ENCODE peak calls at places on chromosome 20, in seven cellular contexts. One of them, this sample, is unnamed. For H3K4me1, the result is how much of the 10 kb centered on the place peaks cover.

GRCh38 chr20:14824996-14825395 is 487.6 kb upstream of the FLRT3 start:
- DNase-seq in Panc1: no peak
- DNase-seq in K562: no peak
- DNase-seq in endothelial cell of umbilical vein: no peak
- DNase-seq in transverse colon: no peak
- DNase-seq in sigmoid colon: no peak
- DNase-seq in HCT116: no peak
- DNase-seq in this sample: no peak

GRCh38 chr20:24990810-24991252 is 1.7 kb downstream of the APMAP start:
- DNase-seq in Panc1: no peak
- DNase-seq in K562: no peak
- DNase-seq in endothelial cell of umbilical vein: no peak
- DNase-seq in transverse colon: no peak
- DNase-seq in sigmoid colon: peak
- DNase-seq in HCT116: no peak
- DNase-seq in this sample: peak

GRCh38 chr20:43057317-43057716 is 132.4 kb downstream of the PTPRT start:
- DNase-seq in Panc1: no peak
- DNase-seq in K562: no peak
- DNase-seq in endothelial cell of umbilical vein: no peak
- DNase-seq in transverse colon: no peak
- DNase-seq in sigmoid colon: no peak
- DNase-seq in HCT116: no peak
- DNase-seq in this sample: no peak

GRCh38 chr20:60204601-60205000 is 246.4 kb downstream of the CDH26 start:
- DNase-seq in Panc1: no peak
- DNase-seq in K562: no peak
- DNase-seq in endothelial cell of umbilical vein: no peak
- DNase-seq in transverse colon: no peak
- DNase-seq in sigmoid colon: no peak
- DNase-seq in HCT116: no peak
- DNase-seq in this sample: no peak

GRCh38 chr20:59829415-59830106 is 103.9 kb downstream of the SYCP2 start:
- DNase-seq in Panc1: no peak
- DNase-seq in K562: no peak
- DNase-seq in endothelial cell of umbilical vein: no peak
- DNase-seq in transverse colon: no peak
- DNase-seq in sigmoid colon: peak
- DNase-seq in HCT116: no peak
- DNase-seq in this sample: no peak

GRCh38 chr20:4998160-4998651 is 3.1 kb downstream of the SLC23A2 start:
- DNase-seq in Panc1: no peak
- DNase-seq in K562: no peak
- DNase-seq in endothelial cell of umbilical vein: no peak
- DNase-seq in transverse colon: no peak
- DNase-seq in sigmoid colon: no peak
- DNase-seq in HCT116: no peak
- DNase-seq in this sample: no peak

GRCh38 chr20:56967916-56968315 is 298.5 kb downstream of the BMP7 start:
- DNase-seq in Panc1: no peak
- DNase-seq in K562: no peak
- DNase-seq in endothelial cell of umbilical vein: no peak
- DNase-seq in transverse colon: no peak
- DNase-seq in sigmoid colon: no peak
- DNase-seq in HCT116: no peak
- DNase-seq in this sample: no peak

GRCh38 chr20:1998715-1999114 is 4.9 kb upstream of the PDYN start:
- DNase-seq in Panc1: no peak
- DNase-seq in K562: no peak
- DNase-seq in endothelial cell of umbilical vein: no peak
- DNase-seq in transverse colon: no peak
- DNase-seq in sigmoid colon: no peak
- DNase-seq in HCT116: no peak
- DNase-seq in this sample: no peak

GRCh38 chr20:22473293-22473692 is 111.1 kb downstream of the FOXA2 start:
- DNase-seq in Panc1: no peak
- DNase-seq in K562: no peak
- DNase-seq in endothelial cell of umbilical vein: no peak
- DNase-seq in transverse colon: no peak
- DNase-seq in sigmoid colon: no peak
- DNase-seq in HCT116: no peak
- DNase-seq in this sample: no peak

GRCh38 chr20:34175879-34176278 is 63.8 kb upstream of the EIF2S2 start:
- DNase-seq in Panc1: no peak
- DNase-seq in K562: no peak
- DNase-seq in endothelial cell of umbilical vein: no peak
- DNase-seq in transverse colon: no peak
- DNase-seq in sigmoid colon: no peak
- DNase-seq in HCT116: no peak
- DNase-seq in this sample: no peak

GRCh38 chr20:34177060-34177459 is 64.2 kb upstream of the ASIP start:
- DNase-seq in Panc1: no peak
- DNase-seq in K562: no peak
- DNase-seq in endothelial cell of umbilical vein: no peak
- DNase-seq in transverse colon: no peak
- DNase-seq in sigmoid colon: no peak
- DNase-seq in HCT116: no peak
- DNase-seq in this sample: no peak

GRCh38 chr20:34181484-34181883 is 59.7 kb upstream of the ASIP start:
- DNase-seq in Panc1: no peak
- DNase-seq in K562: no peak
- DNase-seq in endothelial cell of umbilical vein: no peak
- DNase-seq in transverse colon: no peak
- DNase-seq in sigmoid colon: no peak
- DNase-seq in HCT116: no peak
- DNase-seq in this sample: no peak

GRCh38 chr20:34179636-34180360 is 61.4 kb upstream of the ASIP start:
- DNase-seq in Panc1: no peak
- DNase-seq in K562: no peak
- DNase-seq in endothelial cell of umbilical vein: no peak
- DNase-seq in transverse colon: no peak
- DNase-seq in sigmoid colon: no peak
- DNase-seq in HCT116: no peak
- DNase-seq in this sample: no peak

GRCh38 chr20:34180460-34181108 is 60.6 kb upstream of the ASIP start:
- DNase-seq in Panc1: no peak
- DNase-seq in K562: no peak
- DNase-seq in endothelial cell of umbilical vein: no peak
- DNase-seq in transverse colon: no peak
- DNase-seq in sigmoid colon: no peak
- DNase-seq in HCT116: no peak
- DNase-seq in this sample: no peak
- TF ChIP-seq POLR2AphosphoS5 in Panc1: no peak
- TF ChIP-seq POLR2AphosphoS5 in K562: no peak
- TF ChIP-seq POLR2AphosphoS5 in endothelial cell of umbilical vein: no peak
- TF ChIP-seq POLR2AphosphoS5 in transverse colon: no peak
- TF ChIP-seq POLR2AphosphoS5 in sigmoid colon: no peak
- TF ChIP-seq POLR2AphosphoS5 in HCT116: no peak
- TF ChIP-seq POLR2AphosphoS5 in this sample: no peak

DNA sequence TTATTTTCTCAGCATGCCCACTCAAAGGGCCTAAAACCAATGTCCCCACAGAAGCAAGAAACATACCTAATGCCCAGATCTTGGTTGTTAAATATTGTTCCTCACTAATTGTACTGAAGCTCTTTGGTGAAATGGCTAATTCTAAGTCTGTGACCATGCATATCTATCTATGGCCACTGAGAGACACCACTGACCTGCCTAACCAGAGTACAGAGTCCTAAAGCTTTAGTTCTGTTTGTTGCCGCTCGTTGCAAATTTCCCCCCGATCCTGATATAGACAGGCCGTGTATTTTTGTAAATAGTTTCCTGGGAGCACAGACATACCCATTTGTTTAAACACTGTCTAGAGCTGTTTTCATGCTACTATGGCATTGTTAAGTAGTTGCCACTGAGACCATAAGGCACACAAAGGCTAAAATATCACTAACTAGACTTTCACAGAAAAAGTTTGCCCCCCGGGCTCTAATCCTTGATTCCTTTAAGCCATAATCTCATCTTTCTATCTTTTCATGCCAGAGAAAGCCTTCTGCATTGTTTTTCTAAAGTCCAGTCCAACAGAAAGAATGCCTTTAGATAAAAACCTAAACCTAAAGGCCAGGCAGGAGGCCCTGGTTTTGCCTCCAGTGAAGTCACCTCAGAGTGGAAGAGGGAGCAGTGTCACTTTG is 48.7 kb downstream of the DNAAF9 start:
- DNase-seq in Panc1: no peak
- DNase-seq in K562: no peak
- DNase-seq in endothelial cell of umbilical vein: no peak
- DNase-seq in transverse colon: no peak
- DNase-seq in sigmoid colon: no peak
- DNase-seq in HCT116: no peak
- DNase-seq in this sample: no peak
- TF ChIP-seq CTCF in Panc1: peak
- TF ChIP-seq CTCF in K562: no peak
- TF ChIP-seq CTCF in endothelial cell of umbilical vein: no peak
- TF ChIP-seq CTCF in transverse colon: no peak
- TF ChIP-seq CTCF in sigmoid colon: no peak
- TF ChIP-seq CTCF in HCT116: no peak
- TF ChIP-seq CTCF in this sample: no peak

DNA sequence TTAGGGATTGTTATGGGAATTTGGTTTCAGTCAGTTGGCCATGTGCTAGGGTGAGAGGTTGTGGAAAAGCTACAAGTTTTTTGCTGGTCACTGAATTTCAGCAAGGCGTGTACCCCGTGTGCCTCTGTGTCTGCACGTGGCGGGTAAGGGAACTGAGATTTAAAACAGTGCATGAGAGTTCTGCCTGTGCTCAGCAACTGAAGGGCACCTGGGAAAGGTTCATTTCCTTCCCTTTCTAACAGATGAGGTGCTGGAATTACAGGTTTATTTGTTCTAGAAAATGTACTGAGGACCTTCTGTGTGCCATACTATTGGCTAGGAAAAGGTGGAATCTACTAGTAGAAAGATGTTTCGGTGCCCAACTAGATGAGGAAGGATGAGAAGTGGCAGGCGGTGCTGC is 84.5 kb downstream of the ASXL1 start:
- DNase-seq in Panc1: no peak
- DNase-seq in K562: no peak
- DNase-seq in endothelial cell of umbilical vein: no peak
- DNase-seq in transverse colon: no peak
- DNase-seq in sigmoid colon: peak
- DNase-seq in HCT116: no peak
- DNase-seq in this sample: no peak
- H3K4me1 ChIP-seq in Panc1: under half
- H3K4me1 ChIP-seq in K562: under half
- H3K4me1 ChIP-seq in endothelial cell of umbilical vein: under half
- H3K4me1 ChIP-seq in transverse colon: under half
- H3K4me1 ChIP-seq in sigmoid colon: under half
- H3K4me1 ChIP-seq in HCT116: under half
- H3K4me1 ChIP-seq in this sample: under half

GRCh38 chr20:19991826-19992225 is 25.3 kb upstream of the NAA20 start:
- DNase-seq in Panc1: no peak
- DNase-seq in K562: no peak
- DNase-seq in endothelial cell of umbilical vein: peak
- DNase-seq in transverse colon: no peak
- DNase-seq in sigmoid colon: no peak
- DNase-seq in HCT116: no peak
- DNase-seq in this sample: no peak

GRCh38 chr20:19987046-19987445 is 30.1 kb upstream of the NAA20 start:
- DNase-seq in Panc1: no peak
- DNase-seq in K562: no peak
- DNase-seq in endothelial cell of umbilical vein: no peak
- DNase-seq in transverse colon: no peak
- DNase-seq in sigmoid colon: no peak
- DNase-seq in HCT116: no peak
- DNase-seq in this sample: no peak

GRCh38 chr20:19992996-19993908 is 23.9 kb upstream of the NAA20 start:
- DNase-seq in Panc1: no peak
- DNase-seq in K562: no peak
- DNase-seq in endothelial cell of umbilical vein: peak
- DNase-seq in transverse colon: no peak
- DNase-seq in sigmoid colon: no peak
- DNase-seq in HCT116: peak
- DNase-seq in this sample: no peak

GRCh38 chr20:19993937-19994667 is 23.1 kb upstream of the NAA20 start:
- DNase-seq in Panc1: no peak
- DNase-seq in K562: no peak
- DNase-seq in endothelial cell of umbilical vein: peak
- DNase-seq in transverse colon: no peak
- DNase-seq in sigmoid colon: peak
- DNase-seq in HCT116: peak
- DNase-seq in this sample: no peak

GRCh38 chr20:19990911-19991707 is 26.1 kb upstream of the NAA20 start:
- DNase-seq in Panc1: no peak
- DNase-seq in K562: no peak
- DNase-seq in endothelial cell of umbilical vein: no peak
- DNase-seq in transverse colon: no peak
- DNase-seq in sigmoid colon: no peak
- DNase-seq in HCT116: no peak
- DNase-seq in this sample: no peak
- TF ChIP-seq POLR2AphosphoS5 in Panc1: no peak
- TF ChIP-seq POLR2AphosphoS5 in K562: no peak
- TF ChIP-seq POLR2AphosphoS5 in endothelial cell of umbilical vein: no peak
- TF ChIP-seq POLR2AphosphoS5 in transverse colon: no peak
- TF ChIP-seq POLR2AphosphoS5 in sigmoid colon: no peak
- TF ChIP-seq POLR2AphosphoS5 in HCT116: no peak
- TF ChIP-seq POLR2AphosphoS5 in this sample: no peak

DNA sequence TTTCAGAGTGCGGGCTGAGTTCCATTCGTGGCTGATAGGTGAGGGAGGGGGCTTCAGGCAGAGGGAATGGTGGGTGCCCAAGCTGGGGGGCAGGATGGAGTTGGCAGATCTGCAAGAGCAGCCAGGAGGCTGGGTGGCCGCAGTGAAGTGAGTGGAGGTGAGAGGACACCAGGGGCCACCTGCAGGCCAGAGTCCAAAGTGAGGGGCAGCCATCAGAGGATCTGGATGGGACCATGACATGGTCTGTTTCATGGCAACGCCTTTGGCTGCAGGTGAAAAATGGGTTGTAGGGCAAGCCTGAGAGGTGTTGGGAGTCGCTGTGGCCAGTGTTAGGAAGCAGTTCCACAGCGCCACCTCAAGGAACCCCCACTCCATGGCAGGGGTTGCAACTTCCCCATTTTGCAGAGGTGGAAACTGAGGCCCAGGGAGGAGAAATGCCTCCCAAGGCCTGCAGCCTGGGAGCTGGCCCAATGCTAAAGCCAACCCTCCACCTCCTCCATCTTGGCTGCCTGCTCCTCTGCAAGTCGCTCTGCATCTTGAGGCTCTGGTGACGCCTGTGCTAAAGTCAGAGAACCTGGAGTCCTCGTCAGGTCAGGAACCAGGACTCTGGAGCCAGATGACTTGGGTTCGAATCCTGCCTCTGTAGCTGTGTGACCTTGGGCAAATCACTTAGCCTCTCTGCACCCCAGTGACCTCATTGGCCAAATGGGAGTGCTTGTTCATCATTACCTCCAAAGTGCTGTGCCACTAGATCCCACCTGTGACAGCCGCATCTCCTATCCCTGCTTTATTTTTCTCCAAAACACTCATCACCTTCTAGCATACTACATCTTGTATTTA is 153.8 kb downstream of the CEBPB start:
- DNase-seq in Panc1: no peak
- DNase-seq in K562: peak
- DNase-seq in endothelial cell of umbilical vein: no peak
- DNase-seq in transverse colon: no peak
- DNase-seq in sigmoid colon: peak
- DNase-seq in HCT116: no peak
- DNase-seq in this sample: no peak
- TF ChIP-seq CTCF in Panc1: no peak
- TF ChIP-seq CTCF in K562: peak
- TF ChIP-seq CTCF in endothelial cell of umbilical vein: no peak
- TF ChIP-seq CTCF in transverse colon: no peak
- TF ChIP-seq CTCF in sigmoid colon: no peak
- TF ChIP-seq CTCF in HCT116: peak
- TF ChIP-seq CTCF in this sample: no peak